ENCODE peak calls at places on chromosomes 7 and 10, in six cellular contexts. E, T, V, P, A and K are unnamed samples.
A peak's percentile ranks its signal among the peaks of the same experiment; 100 is the strongest.

GRCh38 chr10:99532687-99533495 is at the start of gene NKX2-3:
- DNase-seq in E (peak; percentile 46), T (no peak), V (peak; percentile 86), P (peak; percentile 99), A (peak; percentile 93), K (no peak)

GRCh38 chr7:149773446-149774236 is at the start of gene ZNF467:
- DNase-seq in E (no peak), T (no peak), V (peak; percentile 36), P (peak; percentile 40), A (no peak), K (no peak)

GRCh38 chr10:71623098-71623985 is 96.2 kb downstream of the C10orf105 start:
- DNase-seq in E (peak; percentile 24), T (no peak), V (peak; percentile 68), P (peak; percentile 44), A (peak; percentile 66), K (no peak)

GRCh38 chr10:93745411-93746065 is 12.2 kb upstream of the LGI1 start:
- DNase-seq in E (no peak), T (peak; percentile 67), V (peak; percentile 85), P (peak; percentile 82), A (peak; percentile 78), K (no peak)

GRCh38 chr7:107966701-107967100 is 36.3 kb downstream of the LAMB1 start:
- DNase-seq in E (peak; percentile 85), T (peak; percentile 20), V (peak; percentile 91), P (peak; percentile 86), A (peak; percentile 61), K (peak; percentile 94)

GRCh38 chr10:43045631-43046287 is 31.1 kb upstream of the RET start:
- DNase-seq in E (no peak), T (no peak), V (no peak), P (no peak), A (peak; percentile 20), K (no peak)

GRCh38 chr7:87564290-87564963 is 36.3 kb downstream of the ABCB1 start:
- DNase-seq in E (no peak), T (peak; percentile 9), V (peak; percentile 75), P (peak; percentile 5), A (peak; percentile 75), K (no peak)

GRCh38 chr7:66315192-66315591 is 110.1 kb downstream of the TPST1 start:
- DNase-seq in E (no peak), T (no peak), V (peak; percentile 49), P (peak; percentile 29), A (no peak), K (no peak)

GRCh38 chr10:60230892-60231291 is 158.8 kb downstream of the ANK3 start:
- DNase-seq in E (peak; percentile 43), T (no peak), V (no peak), P (peak; percentile 67), A (no peak), K (peak; percentile 31)

GRCh38 chr7:6231184-6231583 is 41.2 kb downstream of the CYTH3 start:
- DNase-seq in E (no peak), T (no peak), V (no peak), P (no peak), A (no peak), K (no peak)

GRCh38 chr10:62817763-62818425 is 1.7 kb upstream of the EGR2 start:
- DNase-seq in E (peak; percentile 61), T (peak; percentile 78), V (peak; percentile 92), P (peak; percentile 77), A (peak; percentile 89), K (peak; percentile 89)

GRCh38 chr10:132392811-132393694 is 3.9 kb upstream of the PWWP2B start:
- DNase-seq in E (peak; percentile 47), T (no peak), V (no peak), P (peak; percentile 74), A (no peak), K (peak; percentile 63)

GRCh38 chr10:89369142-89370105 is 8.4 kb upstream of the IFIT1B start:
- DNase-seq in E (peak; percentile 60), T (no peak), V (peak; percentile 53), P (peak; percentile 49), A (no peak), K (peak; percentile 35)

GRCh38 chr7:128387663-128388485 is 21.9 kb downstream of the IMPDH1 start:
- DNase-seq in E (peak; percentile 57), T (peak; percentile 92), V (peak; percentile 92), P (peak; percentile 72), A (peak; percentile 93), K (peak; percentile 78)

GRCh38 chr10:33376976-33377657 is 42.6 kb upstream of the NRP1 start:
- DNase-seq in E (peak; percentile 85), T (no peak), V (no peak), P (peak; percentile 22), A (no peak), K (no peak)

GRCh38 chr10:90193240-90193985 is 492.0 kb downstream of the KIF20B start:
- DNase-seq in E (peak; percentile 43), T (no peak), V (no peak), P (peak; percentile 69), A (no peak), K (peak; percentile 16)

GRCh38 chr10:15474671-15475070 is 103.6 kb upstream of the FAM171A1 start:
- DNase-seq in E (no peak), T (no peak), V (no peak), P (no peak), A (no peak), K (no peak)

GRCh38 chr7:4840097-4840501 is 21.7 kb downstream of the PAPOLB start:
- DNase-seq in E (no peak), T (no peak), V (no peak), P (no peak), A (no peak), K (no peak)

GRCh38 chr7:157320607-157320979 is 16.2 kb upstream of the DNAJB6 start:
- DNase-seq in E (peak; percentile 54), T (no peak), V (no peak), P (peak; percentile 48), A (no peak), K (no peak)

GRCh38 chr10:90856261-90856660 is 1.6 kb downstream of the HTR7 start:
- DNase-seq in E (no peak), T (no peak), V (peak; percentile 57), P (peak; percentile 18), A (no peak), K (no peak)

DNA sequence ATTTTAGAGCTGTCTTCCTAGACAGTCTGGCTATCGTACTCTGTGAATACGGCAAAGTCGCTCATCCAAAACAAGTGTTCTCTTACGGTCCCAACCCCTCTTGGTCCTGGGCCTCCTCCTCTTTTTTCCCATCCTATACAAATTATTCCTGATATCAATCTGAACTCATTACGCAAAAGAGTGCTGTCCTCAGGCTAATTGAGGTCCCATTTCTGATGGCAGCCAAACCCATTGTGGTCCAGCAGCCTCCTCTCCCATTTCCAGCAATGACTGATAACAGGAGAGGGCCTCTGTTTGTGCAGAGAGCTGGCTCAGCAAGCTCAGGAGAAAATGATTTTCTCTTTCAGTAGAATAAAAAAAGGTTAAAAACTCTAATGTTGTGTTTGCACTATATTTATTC is 203.4 kb upstream of the GHITM start:
- DNase-seq in E (no peak), T (no peak), V (no peak), P (no peak), A (no peak), K (no peak)
- H4K8ac ChIP-seq in E (no peak overlapping the region), T (no peak overlapping the region), V (no peak overlapping the region), P (no peak overlapping the region), A (no peak overlapping the region), K (no peak overlapping the region)

DNA sequence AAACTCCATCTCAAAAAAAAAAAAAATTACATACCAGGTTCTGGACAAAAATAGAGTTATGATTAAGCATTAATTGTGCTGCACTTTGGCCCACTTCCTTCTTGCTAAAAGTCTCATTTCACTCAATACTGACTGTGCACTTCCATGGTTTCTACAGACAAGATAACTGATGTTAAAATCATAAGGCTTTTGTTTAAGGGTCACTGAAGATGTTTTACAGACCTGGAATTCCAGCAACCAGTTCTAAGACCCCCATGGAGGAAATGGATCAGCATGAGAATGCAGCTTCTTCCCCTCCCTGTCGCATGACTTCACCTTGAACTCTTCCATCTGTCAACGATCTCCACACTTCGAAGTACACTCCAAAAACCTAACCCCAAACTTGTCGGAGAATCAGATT is 1191.8 kb upstream of the AUTS2 start:
- DNase-seq in E (no peak), T (no peak), V (no peak), P (no peak), A (no peak), K (no peak)
- H4K8ac ChIP-seq in E (no peak overlapping the region), T (no peak overlapping the region), V (no peak overlapping the region), P (no peak overlapping the region), A (no peak overlapping the region), K (no peak overlapping the region)

DNA sequence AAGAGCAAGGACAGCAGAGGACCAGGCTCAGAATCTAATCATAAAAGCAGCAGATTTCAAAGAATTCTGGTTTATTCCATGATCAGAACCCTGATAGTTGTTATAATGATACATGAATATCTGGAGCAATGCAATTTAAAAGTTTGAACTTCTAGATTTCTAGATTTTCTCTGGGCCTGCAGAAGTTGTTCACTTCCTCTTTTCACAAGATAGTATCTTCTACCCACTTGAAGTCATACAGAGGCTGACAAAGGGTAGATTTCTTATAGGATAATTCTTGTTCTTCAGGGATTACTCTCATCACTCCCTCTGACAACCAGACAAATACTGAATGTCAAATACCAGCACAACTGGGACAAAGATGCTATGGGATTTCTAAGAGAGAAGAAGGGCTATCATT is 320.0 kb upstream of the ETV1 start:
- DNase-seq in E (no peak), T (no peak), V (no peak), P (no peak), A (no peak), K (no peak)
- H4K8ac ChIP-seq in E (no peak overlapping the region), T (no peak overlapping the region), V (no peak overlapping the region), P (no peak overlapping the region), A (no peak overlapping the region), K (no peak overlapping the region)

GRCh38 chr10:29834990-29835569 is 200.3 kb upstream of the SVIL start:
- DNase-seq in E (peak; percentile 50), T (no peak), V (no peak), P (peak; percentile 68), A (no peak), K (no peak)
- H4K8ac ChIP-seq in E (no peak overlapping the region), T (no peak overlapping the region), V (no peak overlapping the region), P (no peak overlapping the region), A (no peak overlapping the region), K (no peak overlapping the region)

GRCh38 chr7:44536090-44536489 is 5.0 kb downstream of the NPC1L1 start:
- DNase-seq in E (no peak), T (no peak), V (no peak), P (no peak), A (no peak), K (no peak)
- H4K8ac ChIP-seq in E (no peak overlapping the region), T (peak overlapping the region; percentile 48), V (no peak overlapping the region), P (no peak overlapping the region), A (no peak overlapping the region), K (no peak overlapping the region)

GRCh38 chr7:51316666-51317581 is at the start of gene COBL:
- DNase-seq in E (no peak), T (peak; percentile 35), V (peak; percentile 46), P (no peak), A (peak; percentile 77), K (peak; percentile 37)
- H4K8ac ChIP-seq in E (no peak within 1 kb of the TSS), T (no peak within 1 kb of the TSS), V (no peak within 1 kb of the TSS), P (no peak within 1 kb of the TSS), A (no peak within 1 kb of the TSS), K (peak within 1 kb of the TSS; percentile 47)